ENCODE peak calls at places on chromosomes 4 and X, in five cellular contexts. One of them, this sample, is unnamed.

GRCh38 chr4:146243141-146243882 is 29.0 kb downstream of the REELD1 start:
- DNase-seq in naive thymus-derived CD4-positive, alpha-beta T cell: peak; percentile 19
- DNase-seq in SJSA1: peak; percentile 40
- DNase-seq in Panc1: no peak
- DNase-seq in kidney: peak; percentile 78
- DNase-seq in this sample: no peak

GRCh38 chrX:65644621-65645287 is 22.7 kb upstream of the MSN start:
- DNase-seq in naive thymus-derived CD4-positive, alpha-beta T cell: no peak
- DNase-seq in SJSA1: peak; percentile 75
- DNase-seq in Panc1: no peak
- DNase-seq in kidney: peak; percentile 91
- DNase-seq in this sample: peak; percentile 44

GRCh38 chr4:24743931-24744330 is 51.4 kb upstream of the SOD3 start:
- DNase-seq in naive thymus-derived CD4-positive, alpha-beta T cell: no peak
- DNase-seq in SJSA1: no peak
- DNase-seq in Panc1: no peak
- DNase-seq in kidney: no peak
- DNase-seq in this sample: no peak

GRCh38 chr4:169278669-169279068 is 7.9 kb upstream of the SH3RF1 start:
- DNase-seq in naive thymus-derived CD4-positive, alpha-beta T cell: no peak
- DNase-seq in SJSA1: no peak
- DNase-seq in Panc1: no peak
- DNase-seq in kidney: no peak
- DNase-seq in this sample: no peak

GRCh38 chr4:183746305-183747229 is 87.5 kb downstream of the TRAPPC11 start:
- DNase-seq in naive thymus-derived CD4-positive, alpha-beta T cell: no peak
- DNase-seq in SJSA1: no peak
- DNase-seq in Panc1: no peak
- DNase-seq in kidney: peak; percentile 84
- DNase-seq in this sample: no peak

GRCh38 chr4:20773144-20773997 is 73.1 kb downstream of the PACRGL start:
- DNase-seq in naive thymus-derived CD4-positive, alpha-beta T cell: no peak
- DNase-seq in SJSA1: peak; percentile 3
- DNase-seq in Panc1: peak; percentile 15
- DNase-seq in kidney: no peak
- DNase-seq in this sample: no peak

GRCh38 chr4:102169345-102169744 is 175.9 kb downstream of the SLC39A8 start:
- DNase-seq in naive thymus-derived CD4-positive, alpha-beta T cell: no peak
- DNase-seq in SJSA1: no peak
- DNase-seq in Panc1: no peak
- DNase-seq in kidney: no peak
- DNase-seq in this sample: no peak

GRCh38 chrX:130170752-130171445 is 863 bp upstream of the RAB33A start:
- DNase-seq in naive thymus-derived CD4-positive, alpha-beta T cell: peak; percentile 76
- DNase-seq in SJSA1: no peak
- DNase-seq in Panc1: no peak
- DNase-seq in kidney: peak; percentile 80
- DNase-seq in this sample: no peak

GRCh38 chr4:11299016-11299415 is 129.7 kb downstream of the HS3ST1 start:
- DNase-seq in naive thymus-derived CD4-positive, alpha-beta T cell: no peak
- DNase-seq in SJSA1: no peak
- DNase-seq in Panc1: no peak
- DNase-seq in kidney: no peak
- DNase-seq in this sample: peak; percentile 28

GRCh38 chrX:3990569-3990968 is 277.1 kb upstream of the PRKX start:
- DNase-seq in naive thymus-derived CD4-positive, alpha-beta T cell: no peak
- DNase-seq in SJSA1: no peak
- DNase-seq in Panc1: no peak
- DNase-seq in kidney: no peak
- DNase-seq in this sample: no peak

GRCh38 chr4:87614292-87614890 is 6.1 kb downstream of the DSPP start:
- DNase-seq in naive thymus-derived CD4-positive, alpha-beta T cell: no peak
- DNase-seq in SJSA1: no peak
- DNase-seq in Panc1: no peak
- DNase-seq in kidney: no peak
- DNase-seq in this sample: no peak

GRCh38 chrX:78357342-78358055 is 30.1 kb upstream of the CYSLTR1 start:
- DNase-seq in naive thymus-derived CD4-positive, alpha-beta T cell: no peak
- DNase-seq in SJSA1: no peak
- DNase-seq in Panc1: no peak
- DNase-seq in kidney: no peak
- DNase-seq in this sample: peak; percentile 48

GRCh38 chr4:109990307-109991257 is 77.9 kb downstream of the EGF start:
- DNase-seq in naive thymus-derived CD4-positive, alpha-beta T cell: no peak
- DNase-seq in SJSA1: no peak
- DNase-seq in Panc1: no peak
- DNase-seq in kidney: no peak
- DNase-seq in this sample: no peak

GRCh38 chr4:146158036-146158745 is 17.3 kb upstream of the LSM6 start:
- DNase-seq in naive thymus-derived CD4-positive, alpha-beta T cell: no peak
- DNase-seq in SJSA1: no peak
- DNase-seq in Panc1: no peak
- DNase-seq in kidney: no peak
- DNase-seq in this sample: no peak

GRCh38 chr4:82623284-82623683 is 61.5 kb upstream of the TMEM150C start:
- DNase-seq in naive thymus-derived CD4-positive, alpha-beta T cell: no peak
- DNase-seq in SJSA1: no peak
- DNase-seq in Panc1: no peak
- DNase-seq in kidney: no peak
- DNase-seq in this sample: no peak

GRCh38 chr4:170226288-170226687 is 136.5 kb upstream of the AADAT start:
- DNase-seq in naive thymus-derived CD4-positive, alpha-beta T cell: no peak
- DNase-seq in SJSA1: no peak
- DNase-seq in Panc1: no peak
- DNase-seq in kidney: no peak
- DNase-seq in this sample: no peak

GRCh38 chr4:185508162-185508561 is 27.1 kb downstream of the PDLIM3 start:
- DNase-seq in naive thymus-derived CD4-positive, alpha-beta T cell: no peak
- DNase-seq in SJSA1: no peak
- DNase-seq in Panc1: no peak
- DNase-seq in kidney: no peak
- DNase-seq in this sample: peak; percentile 25

GRCh38 chr4:15690020-15690809 is 8.6 kb downstream of the FAM200B start:
- DNase-seq in naive thymus-derived CD4-positive, alpha-beta T cell: no peak
- DNase-seq in SJSA1: peak; percentile 91
- DNase-seq in Panc1: no peak
- DNase-seq in kidney: no peak
- DNase-seq in this sample: peak; percentile 64

GRCh38 chr4:80201326-80202151 is 4.2 kb downstream of the PRDM8 start:
- DNase-seq in naive thymus-derived CD4-positive, alpha-beta T cell: peak; percentile 76
- DNase-seq in SJSA1: no peak
- DNase-seq in Panc1: no peak
- DNase-seq in kidney: peak; percentile 59
- DNase-seq in this sample: no peak

GRCh38 chr4:84324303-84324702 is 174.8 kb downstream of the NKX6-1 start:
- DNase-seq in naive thymus-derived CD4-positive, alpha-beta T cell: no peak
- DNase-seq in SJSA1: no peak
- DNase-seq in Panc1: no peak
- DNase-seq in kidney: no peak
- DNase-seq in this sample: no peak

GRCh38 chr4:150297861-150298474 is 219.7 kb downstream of the DCLK2 start:
- DNase-seq in naive thymus-derived CD4-positive, alpha-beta T cell: no peak
- DNase-seq in SJSA1: peak; percentile 40
- DNase-seq in Panc1: no peak
- DNase-seq in kidney: no peak
- DNase-seq in this sample: no peak

GRCh38 chr4:71198958-71199357 is 139.9 kb upstream of the SLC4A4 start:
- DNase-seq in naive thymus-derived CD4-positive, alpha-beta T cell: no peak
- DNase-seq in SJSA1: no peak
- DNase-seq in Panc1: no peak
- DNase-seq in kidney: no peak
- DNase-seq in this sample: no peak

GRCh38 chr4:4418676-4419370 is 31.9 kb downstream of the NSG1 start:
- DNase-seq in naive thymus-derived CD4-positive, alpha-beta T cell: no peak
- DNase-seq in SJSA1: no peak
- DNase-seq in Panc1: no peak
- DNase-seq in kidney: peak; percentile 49
- DNase-seq in this sample: no peak

GRCh38 chr4:4415107-4415805 is 28.4 kb downstream of the NSG1 start:
- DNase-seq in naive thymus-derived CD4-positive, alpha-beta T cell: no peak
- DNase-seq in SJSA1: no peak
- DNase-seq in Panc1: no peak
- DNase-seq in kidney: peak; percentile 74
- DNase-seq in this sample: no peak

GRCh38 chr4:4415806-4416805 is 29.2 kb downstream of the NSG1 start:
- DNase-seq in naive thymus-derived CD4-positive, alpha-beta T cell: no peak
- DNase-seq in SJSA1: no peak
- DNase-seq in Panc1: no peak
- DNase-seq in kidney: peak; percentile 35
- DNase-seq in this sample: no peak

GRCh38 chr4:4417886-4418285 is 31.0 kb downstream of the NSG1 start:
- DNase-seq in naive thymus-derived CD4-positive, alpha-beta T cell: no peak
- DNase-seq in SJSA1: no peak
- DNase-seq in Panc1: no peak
- DNase-seq in kidney: peak; percentile 43
- DNase-seq in this sample: no peak

GRCh38 chr4:4416981-4417380 is 30.1 kb downstream of the NSG1 start:
- DNase-seq in naive thymus-derived CD4-positive, alpha-beta T cell: no peak
- DNase-seq in SJSA1: no peak
- DNase-seq in Panc1: no peak
- DNase-seq in kidney: peak; percentile 49
- DNase-seq in this sample: no peak
- H3K36me3 ChIP-seq in naive thymus-derived CD4-positive, alpha-beta T cell: no peaks in the 10 kb centered on the region
- H3K36me3 ChIP-seq in SJSA1: peaks cover 27% of the 10 kb centered on the region
- H3K36me3 ChIP-seq in Panc1: no peaks in the 10 kb centered on the region
- H3K36me3 ChIP-seq in kidney: peaks cover 22% of the 10 kb centered on the region
- H3K36me3 ChIP-seq in this sample: peaks cover 24% of the 10 kb centered on the region

DNA sequence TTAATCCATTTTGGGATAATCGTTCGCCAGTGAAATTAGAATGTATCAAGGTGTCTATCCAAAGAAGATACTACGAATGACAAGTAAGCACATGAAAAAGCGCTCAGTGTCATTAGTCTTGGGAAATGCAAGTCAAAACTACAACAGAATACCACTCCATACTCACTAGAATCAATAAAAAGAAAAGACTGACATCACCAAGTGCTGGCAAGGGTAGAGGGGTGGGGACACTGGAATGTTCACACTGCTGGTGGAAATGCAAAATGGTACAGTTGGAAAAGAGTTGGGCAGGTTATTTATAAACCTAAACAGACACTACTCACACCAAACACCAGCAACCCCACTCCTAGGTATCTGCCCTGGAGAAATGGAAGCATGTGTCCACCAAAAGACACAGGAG is 11.2 kb downstream of the WDR1 start:
- DNase-seq in naive thymus-derived CD4-positive, alpha-beta T cell: no peak
- DNase-seq in SJSA1: no peak
- DNase-seq in Panc1: no peak
- DNase-seq in kidney: no peak
- DNase-seq in this sample: no peak
- H3K4me1 ChIP-seq in naive thymus-derived CD4-positive, alpha-beta T cell: peaks cover 79% of the 10 kb centered on the region
- H3K4me1 ChIP-seq in SJSA1: peaks cover 40% of the 10 kb centered on the region
- H3K4me1 ChIP-seq in Panc1: peaks cover 37% of the 10 kb centered on the region
- H3K4me1 ChIP-seq in kidney: peaks cover 18% of the 10 kb centered on the region
- H3K4me1 ChIP-seq in this sample: peaks cover 80% of the 10 kb centered on the region

GRCh38 chrX:13734278-13735172 is at the start of the genes OFD1 and TRAPPC2:
- DNase-seq in naive thymus-derived CD4-positive, alpha-beta T cell: peak; percentile 90
- DNase-seq in SJSA1: peak; percentile 81
- DNase-seq in Panc1: peak; percentile 54
- DNase-seq in kidney: peak; percentile 97
- DNase-seq in this sample: peak; percentile 93

GRCh38 chrX:13733506-13733905 is 914 bp downstream of the TRAPPC2 start:
- DNase-seq in naive thymus-derived CD4-positive, alpha-beta T cell: no peak
- DNase-seq in SJSA1: no peak
- DNase-seq in Panc1: no peak
- DNase-seq in kidney: no peak
- DNase-seq in this sample: no peak

GRCh38 chrX:13732246-13733067 is 2.0 kb downstream of the TRAPPC2 start:
- DNase-seq in naive thymus-derived CD4-positive, alpha-beta T cell: no peak
- DNase-seq in SJSA1: no peak
- DNase-seq in Panc1: no peak
- DNase-seq in kidney: no peak
- DNase-seq in this sample: no peak
- H3K4me3 ChIP-seq in naive thymus-derived CD4-positive, alpha-beta T cell: no peak overlapping the region
- H3K4me3 ChIP-seq in SJSA1: no peak overlapping the region
- H3K4me3 ChIP-seq in Panc1: no peak overlapping the region
- H3K4me3 ChIP-seq in kidney: no peak overlapping the region
- H3K4me3 ChIP-seq in this sample: no peak overlapping the region

DNA sequence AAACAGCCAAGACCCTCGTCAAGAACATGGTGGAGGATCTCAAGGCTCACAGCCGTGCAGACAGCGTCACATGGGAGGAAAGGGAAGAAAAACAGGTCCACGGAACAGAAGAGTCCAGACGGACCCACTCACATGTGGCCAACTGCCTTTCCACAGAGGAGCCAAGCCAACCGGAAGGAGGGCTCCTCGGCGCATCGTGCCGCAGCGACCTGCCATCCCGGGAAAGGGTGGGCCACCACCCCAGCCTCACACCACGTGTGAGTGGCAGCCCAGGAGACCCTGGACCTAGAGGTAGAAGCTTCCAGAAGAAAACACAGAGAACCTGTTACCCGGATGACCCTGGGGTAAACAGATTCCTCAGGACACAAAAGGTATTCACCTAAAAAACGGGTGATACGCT is 28.4 kb downstream of the CTBP1 start:
- DNase-seq in naive thymus-derived CD4-positive, alpha-beta T cell: no peak
- DNase-seq in SJSA1: no peak
- DNase-seq in Panc1: no peak
- DNase-seq in kidney: no peak
- DNase-seq in this sample: no peak
- H3K36me3 ChIP-seq in naive thymus-derived CD4-positive, alpha-beta T cell: peaks cover 17% of the 10 kb centered on the region
- H3K36me3 ChIP-seq in SJSA1: peaks cover 21% of the 10 kb centered on the region
- H3K36me3 ChIP-seq in Panc1: no peaks in the 10 kb centered on the region
- H3K36me3 ChIP-seq in kidney: peaks cover 19% of the 10 kb centered on the region
- H3K36me3 ChIP-seq in this sample: peaks cover 21% of the 10 kb centered on the region

GRCh38 chrX:23907106-23907495 is 637 bp downstream of the APOO start:
- DNase-seq in naive thymus-derived CD4-positive, alpha-beta T cell: no peak
- DNase-seq in SJSA1: no peak
- DNase-seq in Panc1: no peak
- DNase-seq in kidney: no peak
- DNase-seq in this sample: no peak
- H3K4me1 ChIP-seq in naive thymus-derived CD4-positive, alpha-beta T cell: peaks cover 16% of the 10 kb centered on the region
- H3K4me1 ChIP-seq in SJSA1: peaks cover 6% of the 10 kb centered on the region
- H3K4me1 ChIP-seq in Panc1: peaks cover 6% of the 10 kb centered on the region
- H3K4me1 ChIP-seq in kidney: peaks cover 3% of the 10 kb centered on the region
- H3K4me1 ChIP-seq in this sample: peaks cover 3% of the 10 kb centered on the region

This sample was measured in keratinocyte.